ENCODE peak calls at places on chromosomes 4 and X, in six cellular contexts. L, C, A, Y, V and O are unnamed samples.

GRCh38 chr4:47068986-47069385 is 37.6 kb downstream of the GABRB1 start:
- DNase-seq in L (no peak), C (no peak), A (no peak), Y (no peak), V (no peak), O (no peak)

GRCh38 chr4:26985836-26986235 is 125.2 kb downstream of the STIM2 start:
- DNase-seq in L (no peak), C (no peak), A (no peak), Y (no peak), V (peak; percentile 71), O (no peak)

GRCh38 chr4:152115121-152115520 is 354.3 kb upstream of the GATB start:
- DNase-seq in L (no peak), C (no peak), A (no peak), Y (no peak), V (no peak), O (no peak)

GRCh38 chrX:18887177-18887820 is 96.6 kb downstream of the PHKA2 start:
- DNase-seq in L (no peak), C (no peak), A (no peak), Y (peak; percentile 77), V (no peak), O (no peak)

GRCh38 chrX:140712413-140713173 is 3.0 kb downstream of the LINC00632 start:
- DNase-seq in L (peak; percentile 90), C (peak; percentile 16), A (peak; percentile 55), Y (no peak), V (peak; percentile 29), O (peak; percentile 23)

GRCh38 chr4:112633477-112634235 is 3.1 kb downstream of the ZGRF1 start:
- DNase-seq in L (no peak), C (peak; percentile 39), A (no peak), Y (no peak), V (peak; percentile 18), O (peak; percentile 12)

GRCh38 chr4:158914178-158914577 is 145.4 kb downstream of the FNIP2 start:
- DNase-seq in L (no peak), C (peak; percentile 88), A (peak; percentile 39), Y (no peak), V (no peak), O (no peak)

GRCh38 chr4:158771776-158772175 is 3.0 kb downstream of the FNIP2 start:
- DNase-seq in L (no peak), C (no peak), A (no peak), Y (no peak), V (no peak), O (no peak)

GRCh38 chrX:66918511-66918910 is 279.6 kb upstream of the EDA2R start:
- DNase-seq in L (no peak), C (no peak), A (no peak), Y (no peak), V (no peak), O (no peak)

GRCh38 chr4:83320548-83320947 is 14.1 kb downstream of the HPSE start:
- DNase-seq in L (no peak), C (peak; percentile 82), A (no peak), Y (peak; percentile 51), V (peak; percentile 18), O (no peak)

GRCh38 chr4:52977252-52977651 is 115.1 kb downstream of the RASL11B start:
- DNase-seq in L (no peak), C (no peak), A (no peak), Y (no peak), V (no peak), O (no peak)

GRCh38 chr4:127623755-127624087 is 9.0 kb upstream of the INTU start:
- DNase-seq in L (peak; percentile 81), C (peak; percentile 66), A (no peak), Y (no peak), V (no peak), O (no peak)

GRCh38 chr4:123096038-123096437 is 173.6 kb upstream of the NUDT6 start:
- DNase-seq in L (no peak), C (no peak), A (no peak), Y (no peak), V (no peak), O (no peak)

GRCh38 chr4:65538571-65538970 is 131.7 kb downstream of the EPHA5 start:
- DNase-seq in L (no peak), C (no peak), A (no peak), Y (no peak), V (no peak), O (peak; percentile 26)

GRCh38 chr4:155878611-155879010 is 12.5 kb upstream of the ASIC5 start:
- DNase-seq in L (no peak), C (no peak), A (no peak), Y (no peak), V (no peak), O (no peak)

GRCh38 chrX:77114501-77114900 is 332.7 kb upstream of the FGF16 start:
- DNase-seq in L (no peak), C (no peak), A (no peak), Y (no peak), V (no peak), O (no peak)

GRCh38 chr4:15020502-15021286 is 18.4 kb downstream of the CPEB2 start:
- DNase-seq in L (no peak), C (no peak), A (no peak), Y (no peak), V (no peak), O (no peak)

GRCh38 chrX:13293700-13294099 is 26.2 kb downstream of the ATXN3L start:
- DNase-seq in L (no peak), C (no peak), A (no peak), Y (no peak), V (no peak), O (no peak)

GRCh38 chrX:22674947-22675346 is 324.8 kb upstream of the DDX53 start:
- DNase-seq in L (no peak), C (no peak), A (no peak), Y (no peak), V (no peak), O (no peak)

GRCh38 chrX:125203737-125204578 is 115.7 kb upstream of the TEX13C start:
- DNase-seq in L (peak; percentile 86), C (peak; percentile 2), A (peak; percentile 15), Y (no peak), V (peak; percentile 6), O (no peak)

GRCh38 chr4:31692407-31692940 is 972.3 kb downstream of the PCDH7 start:
- DNase-seq in L (no peak), C (no peak), A (no peak), Y (no peak), V (no peak), O (no peak)

GRCh38 chr4:176875441-176875930 is 82.8 kb upstream of the VEGFC start:
- DNase-seq in L (no peak), C (peak; percentile 62), A (no peak), Y (no peak), V (no peak), O (no peak)

GRCh38 chrX:18981124-18981807 is 2.6 kb downstream of the PHKA2 start:
- DNase-seq in L (no peak), C (no peak), A (no peak), Y (no peak), V (no peak), O (no peak)

GRCh38 chrX:72020788-72021187 is 110.1 kb downstream of the NHSL2 start:
- DNase-seq in L (no peak), C (no peak), A (no peak), Y (peak; percentile 13), V (no peak), O (no peak)

GRCh38 chr4:8304827-8305695 is 35.5 kb downstream of the HTRA3 start:
- DNase-seq in L (no peak), C (no peak), A (no peak), Y (no peak), V (no peak), O (no peak)

GRCh38 chrX:357693-358471 is 28.8 kb downstream of the PPP2R3B start:
- DNase-seq in L (peak; percentile 50), C (peak; percentile 24), A (no peak), Y (no peak), V (peak; percentile 52), O (no peak)

GRCh38 chrX:150429577-150429976 is 66.5 kb downstream of the MAMLD1 start:
- DNase-seq in L (no peak), C (no peak), A (no peak), Y (no peak), V (no peak), O (no peak)

GRCh38 chr4:41154814-41155177 is 59.5 kb downstream of the APBB2 start:
- DNase-seq in L (peak; percentile 78), C (no peak), A (no peak), Y (no peak), V (no peak), O (no peak)

GRCh38 chr4:145843148-145843547 is 95.5 kb downstream of the ZNF827 start:
- DNase-seq in L (no peak), C (peak; percentile 76), A (peak; percentile 60), Y (no peak), V (no peak), O (no peak)

GRCh38 chr4:42995343-42995944 is 102.9 kb downstream of the GRXCR1 start:
- DNase-seq in L (no peak), C (peak; percentile 17), A (peak; percentile 5), Y (no peak), V (no peak), O (no peak)

GRCh38 chrX:125295337-125295736 is 24.3 kb upstream of the TEX13C start:
- DNase-seq in L (no peak), C (no peak), A (no peak), Y (no peak), V (no peak), O (no peak)

GRCh38 chr4:168886361-168886760 is 123.7 kb downstream of the CBR4 start:
- DNase-seq in L (no peak), C (no peak), A (no peak), Y (no peak), V (no peak), O (no peak)

GRCh38 chrX:20487227-20487626 is 220.5 kb upstream of the RPS6KA3 start:
- DNase-seq in L (no peak), C (no peak), A (no peak), Y (no peak), V (no peak), O (no peak)

GRCh38 chr4:179605196-179605595 is 2163.0 kb upstream of the AGA start:
- DNase-seq in L (no peak), C (no peak), A (peak; percentile 48), Y (no peak), V (no peak), O (no peak)